ENCODE peak calls at places on chromosomes 7 and 10, in nine cellular contexts. A is effector memory CD8-positive, alpha-beta T cell; V is sciatic nerve; H is frontal cortex; M is activated effector memory CD4-positive, alpha-beta T cell treated with Interleukin-2 at 50 U/mL for 16 hours; L is GM23338; E is tibial artery; P is ELF-1; Y is Right ventricle myocardium superior. R is an unnamed sample.

GRCh38 chr7:157851501-157852067 is 514.8 kb downstream of the DNAJB6 start:
- DNase-seq in A (no peak), V (peak; percentile 82), H (no peak), M (peak; percentile 62), L (no peak), E (peak; percentile 74), P (peak; percentile 79), Y (peak; percentile 82), R (peak; percentile 85)

GRCh38 chr10:7248148-7248547 is 162.7 kb downstream of the SFMBT2 start:
- DNase-seq in A (no peak), V (no peak), H (no peak), M (no peak), L (no peak), E (no peak), P (no peak), Y (no peak), R (no peak)

GRCh38 chr7:32163141-32163806 is 93.1 kb upstream of the PDE1C start:
- DNase-seq in A (no peak), V (peak; percentile 62), H (no peak), M (no peak), L (no peak), E (peak; percentile 56), P (peak; percentile 48), Y (peak; percentile 76), R (no peak)

GRCh38 chr7:36039671-36040070 is 113.4 kb upstream of the EEPD1 start:
- DNase-seq in A (no peak), V (no peak), H (no peak), M (no peak), L (no peak), E (no peak), P (no peak), Y (no peak), R (no peak)

GRCh38 chr10:44948713-44949112 is 10.9 kb upstream of the RASSF4 start:
- DNase-seq in A (no peak), V (no peak), H (no peak), M (no peak), L (no peak), E (no peak), P (no peak), Y (no peak), R (no peak)

GRCh38 chr10:927131-927530 is 4.4 kb downstream of the LARP4B start:
- DNase-seq in A (no peak), V (no peak), H (no peak), M (no peak), L (no peak), E (no peak), P (no peak), Y (no peak), R (no peak)

GRCh38 chr10:24207781-24208611 is 942 bp upstream of the KIAA1217 start:
- DNase-seq in A (no peak), V (no peak), H (no peak), M (no peak), L (no peak), E (no peak), P (peak; percentile 44), Y (no peak), R (no peak)

GRCh38 chr7:41874206-41874770 is 171.4 kb upstream of the INHBA start:
- DNase-seq in A (no peak), V (no peak), H (no peak), M (no peak), L (no peak), E (no peak), P (peak; percentile 73), Y (no peak), R (no peak)

GRCh38 chr7:70614237-70614984 is 517.5 kb upstream of the GALNT17 start:
- DNase-seq in A (no peak), V (peak; percentile 77), H (no peak), M (no peak), L (peak; percentile 47), E (peak; percentile 76), P (peak; percentile 74), Y (peak; percentile 92), R (no peak)

GRCh38 chr7:8221603-8222002 is 40.4 kb downstream of the ICA1 start:
- DNase-seq in A (no peak), V (no peak), H (no peak), M (no peak), L (peak; percentile 71), E (no peak), P (no peak), Y (no peak), R (no peak)

R was measured in activated T-helper 2 cell treated with anti-CD3 and anti-CD28 coated beads, Interferon-gamma antibody, Interleukin-2, Interleukin-4, amounts not matched to agents 10 μg/mL and 5 μg/mL and 100 μg/mL, durations not matched to agents 14 hours and 24 hours and 36 hours.